ENCODE peak calls at places on chromosomes 1 and 21, in five cellular contexts. One of them, this sample, is unnamed.

GRCh38 chr1:161382214-161383019 is 14.7 kb upstream of the CFAP126 start:
- DNase-seq in posterior cingulate gyrus: no peak
- DNase-seq in esophagus squamous epithelium: no peak
- DNase-seq in SW480: peak
- DNase-seq in endothelial cell: no peak
- DNase-seq in this sample: peak

GRCh38 chr1:89870998-89871397 is 50.2 kb downstream of the LRRC8D start:
- DNase-seq in esophagus squamous epithelium: no peak
- DNase-seq in endothelial cell: no peak
- DNase-seq in posterior cingulate gyrus: no peak
- DNase-seq in SW480: no peak
- DNase-seq in this sample: no peak

GRCh38 chr1:102851616-102852015 is 256.7 kb downstream of the COL11A1 start:
- DNase-seq in SW480: no peak
- DNase-seq in endothelial cell: no peak
- DNase-seq in posterior cingulate gyrus: no peak
- DNase-seq in esophagus squamous epithelium: no peak
- DNase-seq in this sample: no peak

GRCh38 chr1:202562443-202563060 is 147.7 kb downstream of the SYT2 start:
- DNase-seq in endothelial cell: no peak
- DNase-seq in esophagus squamous epithelium: no peak
- DNase-seq in posterior cingulate gyrus: no peak
- DNase-seq in SW480: no peak
- DNase-seq in this sample: no peak

GRCh38 chr1:3127738-3128137 is 58.7 kb downstream of the PRDM16 start:
- DNase-seq in posterior cingulate gyrus: no peak
- DNase-seq in esophagus squamous epithelium: no peak
- DNase-seq in SW480: no peak
- DNase-seq in endothelial cell: no peak
- DNase-seq in this sample: no peak

GRCh38 chr1:221961532-221962292 is 219.8 kb upstream of the DUSP10 start:
- DNase-seq in esophagus squamous epithelium: no peak
- DNase-seq in SW480: peak
- DNase-seq in posterior cingulate gyrus: no peak
- DNase-seq in endothelial cell: no peak
- DNase-seq in this sample: no peak

GRCh38 chr1:22793647-22794046 is 83.0 kb downstream of the EPHB2 start:
- DNase-seq in posterior cingulate gyrus: no peak
- DNase-seq in SW480: no peak
- DNase-seq in esophagus squamous epithelium: no peak
- DNase-seq in endothelial cell: no peak
- DNase-seq in this sample: no peak

GRCh38 chr1:905811-906531 is 17.8 kb upstream of the SAMD11 start:
- DNase-seq in esophagus squamous epithelium: no peak
- DNase-seq in endothelial cell: no peak
- DNase-seq in posterior cingulate gyrus: no peak
- DNase-seq in SW480: no peak
- DNase-seq in this sample: no peak

GRCh38 chr1:59155326-59155725 is 141.6 kb upstream of the FGGY start:
- DNase-seq in SW480: no peak
- DNase-seq in endothelial cell: no peak
- DNase-seq in posterior cingulate gyrus: no peak
- DNase-seq in esophagus squamous epithelium: no peak
- DNase-seq in this sample: no peak

GRCh38 chr21:31502537-31503143 is 156.9 kb upstream of the SOD1 start:
- DNase-seq in posterior cingulate gyrus: no peak
- DNase-seq in esophagus squamous epithelium: no peak
- DNase-seq in SW480: no peak
- DNase-seq in endothelial cell: no peak
- DNase-seq in this sample: no peak

GRCh38 chr21:33700491-33700890 is 58.2 kb downstream of the ITSN1 start:
- DNase-seq in esophagus squamous epithelium: no peak
- DNase-seq in posterior cingulate gyrus: no peak
- DNase-seq in SW480: no peak
- DNase-seq in endothelial cell: no peak
- DNase-seq in this sample: no peak

GRCh38 chr1:206505702-206506375 is 1.5 kb upstream of the RASSF5 start:
- DNase-seq in endothelial cell: no peak
- DNase-seq in esophagus squamous epithelium: no peak
- DNase-seq in posterior cingulate gyrus: peak
- DNase-seq in SW480: no peak
- DNase-seq in this sample: no peak

GRCh38 chr1:120178799-120179419 is 2.6 kb upstream of the SEC22B start:
- DNase-seq in endothelial cell: no peak
- DNase-seq in posterior cingulate gyrus: no peak
- DNase-seq in esophagus squamous epithelium: no peak
- DNase-seq in SW480: no peak
- DNase-seq in this sample: peak

GRCh38 chr1:244164563-244164890 is 113.4 kb downstream of the ZBTB18 start:
- DNase-seq in posterior cingulate gyrus: no peak
- DNase-seq in esophagus squamous epithelium: no peak
- DNase-seq in SW480: no peak
- DNase-seq in endothelial cell: no peak
- DNase-seq in this sample: no peak

GRCh38 chr1:98749152-98749756 is 87.7 kb downstream of the SNX7 start:
- DNase-seq in SW480: peak
- DNase-seq in posterior cingulate gyrus: no peak
- DNase-seq in endothelial cell: no peak
- DNase-seq in esophagus squamous epithelium: no peak
- DNase-seq in this sample: no peak